ENCODE peak calls at places on chromosomes 7 and 10, in ten cellular contexts. W is AG09319; L is CD8-positive, alpha-beta T cell; A is colonic mucosa; Y is PC-3; C is stimulated activated CD4-positive, alpha-beta T cell treated with anti-CD3 and anti-CD28 coated beads, Interleukin-2, amount 100 ng/mL, for 48 hours; B is stimulated activated CD8-positive, alpha-beta memory T cell treated with anti-CD3 and anti-CD28 coated beads, Interleukin-7, amount 100 ng/mL, for 4 hours; H is Ammon's horn; K is AG04450; P is activated CD4-positive, alpha-beta T cell treated with anti-CD3 and anti-CD28 coated beads, Interleukin-2, amount 50 U/mL, for 1 hour. U is an unnamed sample.

GRCh38 chr10:36489928-36490279 is 635.5 kb upstream of the ANKRD30A start:
- DNase-seq in A (no peak), H (no peak), W (peak; percentile 29), L (no peak), P (no peak), B (no peak), C (no peak), K (peak; percentile 44), Y (peak; percentile 96), U (no peak)

GRCh38 chr7:81111781-81112540 is 193.1 kb upstream of the SEMA3C start:
- DNase-seq in C (no peak), Y (no peak), A (no peak), B (no peak), P (no peak), K (peak; percentile 43), L (no peak), W (no peak), H (peak; percentile 12), U (no peak)

GRCh38 chr7:152870106-152870693 is 110.6 kb downstream of the ACTR3B start:
- DNase-seq in W (no peak), C (no peak), A (no peak), P (no peak), L (no peak), K (no peak), H (no peak), Y (no peak), B (no peak), U (no peak)

GRCh38 chr10:17453377-17454091 is 861 bp downstream of the ST8SIA6 start:
- DNase-seq in C (peak; percentile 11), W (no peak), H (no peak), Y (peak; percentile 11), K (no peak), A (peak; percentile 61), B (no peak), P (peak; percentile 34), L (peak; percentile 35), U (peak; percentile 23)

GRCh38 chr7:158495256-158495655 is 92.4 kb downstream of the PTPRN2 start:
- DNase-seq in K (no peak), H (no peak), L (no peak), B (no peak), W (no peak), A (no peak), C (no peak), P (no peak), Y (no peak), U (no peak)

GRCh38 chr10:49187950-49188761 is at the start of gene TMEM273:
- DNase-seq in C (no peak), L (no peak), P (no peak), K (no peak), A (peak; percentile 59), Y (peak; percentile 33), H (peak; percentile 95), B (no peak), W (no peak), U (peak; percentile 49)

GRCh38 chr10:35216303-35216905 is 89.8 kb downstream of the CREM start:
- DNase-seq in W (no peak), A (peak; percentile 28), K (no peak), L (no peak), B (no peak), Y (peak; percentile 56), P (no peak), C (no peak), H (peak; percentile 69), U (no peak)

GRCh38 chr7:40469481-40469880 is 334.7 kb downstream of the SUGCT start:
- DNase-seq in P (no peak), L (no peak), B (no peak), C (no peak), K (peak; percentile 65), H (no peak), Y (peak; percentile 17), A (no peak), W (no peak), U (no peak)

GRCh38 chr7:151131284-151131621 is 36.2 kb downstream of the GBX1 start:
- DNase-seq in Y (no peak), A (no peak), K (no peak), H (no peak), P (no peak), W (no peak), C (no peak), B (no peak), L (no peak), U (no peak)

GRCh38 chr7:44154703-44155102 is 13.6 kb upstream of the MYL7 start:
- DNase-seq in B (no peak), Y (peak; percentile 26), A (no peak), P (no peak), C (no peak), L (no peak), H (no peak), W (no peak), K (no peak), U (no peak)

GRCh38 chr7:79820387-79820786 is 314.2 kb upstream of the GNAI1 start:
- DNase-seq in W (peak; percentile 7), A (peak; percentile 36), B (no peak), H (peak; percentile 56), Y (peak; percentile 38), C (no peak), L (no peak), K (peak; percentile 68), P (no peak), U (no peak)

GRCh38 chr7:72265071-72265470 is 147.1 kb downstream of the CALN1 start:
- DNase-seq in P (no peak), Y (no peak), C (no peak), B (no peak), L (no peak), A (no peak), H (no peak), K (no peak), W (no peak), U (no peak)

GRCh38 chr10:16787361-16787791 is 29.8 kb downstream of the RSU1 start:
- DNase-seq in L (peak; percentile 56), B (peak; percentile 76), W (no peak), A (no peak), P (peak; percentile 61), H (no peak), Y (no peak), C (peak; percentile 29), K (no peak), U (peak; percentile 66)

GRCh38 chr7:93836111-93836510 is 54.4 kb downstream of the TFPI2 start:
- DNase-seq in Y (no peak), H (no peak), L (no peak), C (no peak), K (no peak), B (no peak), P (no peak), W (no peak), A (no peak), U (no peak)

GRCh38 chr7:82527831-82528230 is 84.3 kb upstream of the CACNA2D1 start:
- DNase-seq in Y (peak; percentile 23), L (no peak), W (no peak), H (no peak), A (no peak), P (no peak), C (no peak), B (no peak), K (no peak), U (no peak)

GRCh38 chr10:99266383-99266782 is 30.7 kb upstream of the HPSE2 start:
- DNase-seq in L (no peak), H (no peak), K (no peak), W (no peak), P (no peak), B (no peak), Y (no peak), A (no peak), C (no peak), U (no peak)

GRCh38 chr10:112491144-112491543 is 44.1 kb downstream of the VTI1A start:
- DNase-seq in A (no peak), W (no peak), C (no peak), L (no peak), K (no peak), Y (no peak), B (no peak), P (no peak), H (no peak), U (no peak)

GRCh38 chr10:112446055-112446854 is 459 bp downstream of the ZDHHC6 start:
- DNase-seq in K (no peak), B (no peak), C (no peak), L (peak; percentile 8), W (no peak), A (peak; percentile 33), Y (no peak), P (no peak), H (peak; percentile 23), U (no peak)

GRCh38 chr10:106576534-106576933 is 588.0 kb downstream of the SORCS1 start:
- DNase-seq in K (no peak), B (no peak), Y (no peak), W (no peak), A (no peak), L (no peak), P (no peak), H (no peak), C (no peak), U (no peak)

GRCh38 chr10:101816913-101817541 is 1.2 kb downstream of the OGA start:
- DNase-seq in C (no peak), L (no peak), W (no peak), K (no peak), H (no peak), A (no peak), P (no peak), B (no peak), Y (no peak), U (no peak)

GRCh38 chr10:35035641-35036040 is 54.5 kb downstream of the CUL2 start:
- DNase-seq in H (no peak), C (no peak), W (no peak), P (no peak), Y (no peak), L (no peak), B (no peak), A (no peak), K (no peak), U (no peak)

GRCh38 chr10:115141254-115141653 is 48.1 kb downstream of the ATRNL1 start:
- DNase-seq in H (peak; percentile 11), C (no peak), A (no peak), B (no peak), K (no peak), W (no peak), Y (no peak), L (no peak), P (no peak), U (no peak)

GRCh38 chr10:122176232-122176865 is 94.7 kb upstream of the BTBD16 start:
- DNase-seq in C (no peak), K (no peak), L (no peak), H (no peak), A (no peak), W (no peak), Y (no peak), B (no peak), P (no peak), U (no peak)

GRCh38 chr10:126204320-126204719 is 184.0 kb downstream of the ADAM12 start:
- DNase-seq in C (no peak), L (no peak), Y (peak; percentile 86), A (no peak), K (no peak), H (no peak), P (no peak), B (no peak), W (no peak), U (no peak)